ENCODE peak calls at places on chromosomes 16 and 17, in nine cellular contexts. E is endothelial cell of umbilical vein, W is spleen, I is prostate gland, V is body of pancreas, Y is transverse colon, O is lower leg skin, A is IMR-90, R is right lobe of liver. B is an unnamed sample.

GRCh38 chr17:61389670-61390478 is 9.8 kb upstream of the TBX2 start:
- DNase-seq in E (peak; percentile 39), W (peak; percentile 86), I (no peak), V (peak; percentile 41), Y (peak; percentile 40), O (no peak), A (peak; percentile 41), R (no peak), B (no peak)

GRCh38 chr16:75660321-75660720 is 12.7 kb downstream of the TERF2IP start:
- DNase-seq in E (no peak), W (no peak), I (no peak), V (no peak), Y (no peak), O (no peak), A (no peak), R (no peak), B (no peak)

GRCh38 chr16:87043273-87044030 is 273.7 kb downstream of the C16orf95 start:
- DNase-seq in E (peak; percentile 47), W (no peak), I (no peak), V (no peak), Y (no peak), O (no peak), A (peak; percentile 64), R (no peak), B (no peak)

GRCh38 chr16:49095539-49095938 is 186.1 kb downstream of the CBLN1 start:
- DNase-seq in E (no peak), W (no peak), I (no peak), V (no peak), Y (no peak), O (no peak), A (no peak), R (no peak), B (no peak)

GRCh38 chr16:11358531-11358930 is 13.3 kb downstream of the RMI2 start:
- DNase-seq in E (no peak), W (peak; percentile 50), I (no peak), V (no peak), Y (no peak), O (no peak), A (no peak), R (no peak), B (no peak)

GRCh38 chr16:57802635-57803412 is 533 bp upstream of the KIFC3 start:
- DNase-seq in E (no peak), W (no peak), I (no peak), V (no peak), Y (no peak), O (no peak), A (peak; percentile 54), R (no peak), B (no peak)

GRCh38 chr16:90015586-90016338 is 3.5 kb downstream of the DBNDD1 start:
- DNase-seq in E (peak; percentile 85), W (no peak), I (no peak), V (no peak), Y (no peak), O (no peak), A (no peak), R (no peak), B (no peak)

GRCh38 chr17:8015957-8016631 is 13.7 kb downstream of the GUCY2D start:
- DNase-seq in E (no peak), W (peak; percentile 81), I (peak; percentile 53), V (peak; percentile 36), Y (peak; percentile 63), O (no peak), A (no peak), R (peak; percentile 44), B (no peak)

GRCh38 chr16:54174201-54174600 is 112.4 kb downstream of the IRX3 start:
- DNase-seq in E (no peak), W (no peak), I (no peak), V (no peak), Y (no peak), O (no peak), A (no peak), R (no peak), B (no peak)

GRCh38 chr17:30831257-30831656 is 509 bp upstream of the ATAD5 start:
- DNase-seq in E (no peak), W (no peak), I (no peak), V (no peak), Y (no peak), O (no peak), A (peak; percentile 5), R (no peak), B (no peak)

GRCh38 chr17:44091200-44091997 is 20.9 kb downstream of the G6PC3 start:
- DNase-seq in E (no peak), W (no peak), I (no peak), V (no peak), Y (no peak), O (no peak), A (no peak), R (no peak), B (no peak)
- TF ChIP-seq POLR2A in E (no peak), W (no peak), I (no peak), V (no peak), Y (no peak), O (no peak), A (no peak), R (no peak), B (no peak)

GRCh38 chr17:80133626-80133970 is 13.3 kb downstream of the EIF4A3 start:
- DNase-seq in E (no peak), W (no peak), I (peak; percentile 48), V (no peak), Y (no peak), O (no peak), A (no peak), R (no peak), B (no peak)
- TF ChIP-seq POLR2A in E (no peak), W (no peak), I (no peak), V (no peak), Y (no peak), O (no peak), A (no peak), R (no peak), B (no peak)

GRCh38 chr17:45149037-45149668 is 878 bp downstream of the HEXIM1 start:
- DNase-seq in E (peak; percentile 84), W (peak; percentile 96), I (peak; percentile 83), V (peak; percentile 81), Y (peak; percentile 89), O (peak; percentile 79), A (peak; percentile 78), R (peak; percentile 91), B (peak; percentile 65)
- TF ChIP-seq POLR2A in E (no peak), W (peak; percentile 4), I (peak; percentile 48), V (peak; percentile 54), Y (peak; percentile 56), O (no peak), A (no peak), R (peak; percentile 44), B (peak; percentile 42)

DNA sequence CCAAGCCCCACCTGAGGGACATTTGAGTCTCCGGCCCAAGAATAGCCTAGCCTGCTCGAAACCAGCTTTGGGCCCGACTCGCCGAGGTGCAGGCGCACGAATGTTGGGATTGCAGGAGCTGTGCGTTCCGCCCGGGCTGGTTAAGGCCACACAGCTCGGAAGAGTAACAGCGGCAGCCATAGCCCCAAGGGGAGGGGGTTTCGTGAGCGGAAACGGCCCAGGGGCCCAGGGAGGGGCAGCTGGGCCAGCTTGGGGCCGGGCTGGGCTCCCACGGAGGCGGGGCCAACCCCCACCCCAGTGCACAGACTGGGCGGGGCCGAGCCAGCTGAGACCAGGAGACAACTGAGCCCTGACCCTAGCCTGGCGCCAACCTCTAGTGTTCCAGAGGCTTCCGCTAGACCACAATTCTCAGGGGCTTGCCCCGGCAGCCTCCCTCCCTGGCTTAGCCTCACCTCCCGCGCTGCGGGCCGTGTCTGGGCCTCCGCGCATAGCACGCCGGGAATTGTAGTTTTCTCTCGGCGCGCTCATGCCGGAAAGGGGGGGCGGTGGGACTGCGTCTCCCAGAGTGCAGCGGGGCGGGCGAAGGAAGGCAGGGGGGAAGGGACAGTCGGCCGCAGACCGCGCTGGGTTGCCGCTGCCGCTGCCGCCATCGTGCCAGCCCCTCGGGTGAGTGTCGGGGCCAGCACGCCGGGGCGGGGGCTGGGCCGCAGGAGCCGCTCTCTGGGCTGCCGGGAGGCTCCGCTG is at the start of gene NUTF2:
- DNase-seq in E (peak; percentile 93), W (peak; percentile 99), I (peak; percentile 91), V (peak; percentile 97), Y (peak; percentile 97), O (peak; percentile 95), A (peak; percentile 85), R (peak; percentile 96), B (peak; percentile 95)
- TF ChIP-seq POLR2A in E (peak; percentile 76), W (peak; percentile 59), I (peak; percentile 54), V (peak; percentile 71), Y (peak; percentile 67), O (no peak), A (peak; percentile 83), R (peak; percentile 65), B (peak; percentile 75)

GRCh38 chr17:48624544-48625501 is 1.3 kb downstream of the HOXB9 start:
- DNase-seq in E (no peak), W (no peak), I (no peak), V (no peak), Y (peak; percentile 51), O (no peak), A (no peak), R (no peak), B (no peak)

GRCh38 chr17:48624118-48624517 is 2.0 kb downstream of the HOXB9 start:
- DNase-seq in E (no peak), W (no peak), I (no peak), V (no peak), Y (no peak), O (no peak), A (no peak), R (no peak), B (no peak)

GRCh38 chr17:48626202-48626469 is at the start of gene HOXB9:
- DNase-seq in E (no peak), W (no peak), I (no peak), V (no peak), Y (no peak), O (no peak), A (peak; percentile 12), R (no peak), B (no peak)

GRCh38 chr17:48626470-48627241 is 498 bp upstream of the HOXB9 start:
- DNase-seq in E (peak; percentile 22), W (no peak), I (no peak), V (no peak), Y (peak; percentile 80), O (no peak), A (peak; percentile 47), R (no peak), B (no peak)

GRCh38 chr17:48625502-48626201 is 506 bp downstream of the HOXB9 start:
- DNase-seq in E (peak; percentile 35), W (no peak), I (peak; percentile 35), V (no peak), Y (peak; percentile 89), O (no peak), A (no peak), R (no peak), B (peak; percentile 67)
- TF ChIP-seq POLR2A in E (no peak), W (no peak), I (no peak), V (no peak), Y (peak; percentile 80), O (no peak), A (no peak), R (no peak), B (no peak)

DNA sequence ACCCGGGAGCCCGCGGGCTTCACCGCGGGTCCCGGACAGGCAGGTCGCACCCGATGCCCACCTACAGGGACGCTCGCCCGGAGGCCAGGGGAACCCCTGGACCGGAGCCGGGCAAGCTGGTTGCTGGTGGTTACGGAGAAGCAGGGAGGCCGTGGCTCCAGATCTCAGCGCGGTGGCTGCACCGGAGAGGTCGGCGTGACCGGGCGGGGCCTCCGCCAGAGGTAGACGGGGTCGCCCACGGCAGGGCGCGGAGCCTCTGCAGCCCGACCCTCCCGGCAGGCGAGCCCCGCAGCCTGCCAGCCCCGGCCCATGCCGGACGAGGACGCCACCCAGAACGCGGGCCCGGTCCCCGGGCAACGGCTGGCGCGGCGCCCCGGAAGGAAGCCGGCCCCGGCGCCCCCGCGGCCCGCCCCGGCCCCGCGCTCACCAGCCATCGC is 341 bp downstream of the PCYT2 start:
- DNase-seq in E (no peak), W (no peak), I (no peak), V (no peak), Y (peak; percentile 36), O (no peak), A (no peak), R (no peak), B (no peak)
- TF ChIP-seq POLR2A in E (no peak), W (no peak), I (no peak), V (no peak), Y (no peak), O (no peak), A (no peak), R (no peak), B (no peak)

B was measured in GM12892.